ENCODE peak calls at places on chromosomes 3 and 15, in eight cellular contexts. C is suprapubic skin, N is cardiac muscle cell, P is IMR-90, I is right lobe of liver, E is hepatocyte, T is tibial nerve, V is HCT116. K is an unnamed sample. For H3K36me3, the result is how much of the 10 kb centered on the place peaks cover.

GRCh38 chr3:114152519-114153151 is 26.2 kb downstream of the DRD3 start:
- DNase-seq in C (peak), N (peak), P (peak), I (peak), E (peak), T (peak), V (peak), K (peak)

GRCh38 chr15:98382139-98382538 is 266.2 kb upstream of the IGF1R start:
- DNase-seq in C (no peak), N (no peak), P (no peak), I (no peak), E (no peak), T (no peak), V (no peak), K (no peak)

GRCh38 chr3:36362973-36363372 is 17.3 kb upstream of the STAC start:
- DNase-seq in C (no peak), N (no peak), P (peak), I (no peak), E (peak), T (no peak), V (peak), K (peak)

GRCh38 chr3:14605744-14606143 is 45.8 kb upstream of the CCDC174 start:
- DNase-seq in C (no peak), N (no peak), P (no peak), I (no peak), E (no peak), T (no peak), V (no peak), K (no peak)

GRCh38 chr3:189270248-189270832 is 98.6 kb downstream of the TPRG1 start:
- DNase-seq in C (peak), N (peak), P (peak), I (peak), E (peak), T (no peak), V (peak), K (peak)

GRCh38 chr3:188299068-188299467 is 145.1 kb downstream of the LPP start:
- DNase-seq in C (no peak), N (no peak), P (no peak), I (no peak), E (no peak), T (no peak), V (no peak), K (no peak)

GRCh38 chr15:74901612-74902063 is 5.0 kb downstream of the FAM219B start:
- DNase-seq in C (no peak), N (peak), P (peak), I (no peak), E (peak), T (peak), V (no peak), K (peak)

GRCh38 chr15:74317820-74318375 is 49.5 kb downstream of the CYP11A1 start:
- DNase-seq in C (no peak), N (no peak), P (peak), I (peak), E (peak), T (peak), V (no peak), K (peak)

DNA sequence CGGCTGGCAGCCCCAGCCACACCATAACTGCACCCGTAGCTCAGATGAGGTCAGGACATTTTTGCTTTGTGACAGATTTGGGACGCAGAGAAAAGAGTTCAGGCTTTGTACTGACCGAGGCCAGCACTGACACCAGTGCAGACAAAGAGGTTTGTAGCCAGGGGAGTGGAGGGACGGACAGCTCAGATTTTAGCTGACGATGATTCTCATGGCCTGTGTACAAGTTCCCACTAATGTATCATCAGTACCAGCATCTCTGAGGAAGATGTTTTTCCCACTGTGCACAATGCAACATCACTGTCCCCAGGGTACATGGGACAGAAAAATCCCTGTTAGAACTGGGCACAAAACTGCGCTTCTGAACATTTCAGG is 112.7 kb downstream of the SLCO3A1 start:
- DNase-seq in C (no peak), N (no peak), P (no peak), I (no peak), E (no peak), T (no peak), V (no peak), K (no peak)
- H3K27ac ChIP-seq in C (no peak), N (no peak), P (no peak), I (no peak), E (no peak), T (no peak), V (no peak), K (no peak)

GRCh38 chr3:149955449-149955848 is 15.2 kb downstream of the PFN2 start:
- DNase-seq in C (no peak), N (no peak), P (no peak), I (no peak), E (no peak), T (no peak), V (no peak), K (no peak)

GRCh38 chr3:149954812-149955211 is 15.9 kb downstream of the PFN2 start:
- DNase-seq in C (no peak), N (no peak), P (no peak), I (no peak), E (no peak), T (no peak), V (no peak), K (no peak)

GRCh38 chr3:149957352-149958140 is 13.1 kb downstream of the PFN2 start:
- DNase-seq in C (no peak), N (no peak), P (no peak), I (no peak), E (no peak), T (no peak), V (no peak), K (no peak)

GRCh38 chr3:149959443-149959842 is 11.3 kb downstream of the PFN2 start:
- DNase-seq in C (no peak), N (no peak), P (peak), I (no peak), E (no peak), T (no peak), V (no peak), K (no peak)

DNA sequence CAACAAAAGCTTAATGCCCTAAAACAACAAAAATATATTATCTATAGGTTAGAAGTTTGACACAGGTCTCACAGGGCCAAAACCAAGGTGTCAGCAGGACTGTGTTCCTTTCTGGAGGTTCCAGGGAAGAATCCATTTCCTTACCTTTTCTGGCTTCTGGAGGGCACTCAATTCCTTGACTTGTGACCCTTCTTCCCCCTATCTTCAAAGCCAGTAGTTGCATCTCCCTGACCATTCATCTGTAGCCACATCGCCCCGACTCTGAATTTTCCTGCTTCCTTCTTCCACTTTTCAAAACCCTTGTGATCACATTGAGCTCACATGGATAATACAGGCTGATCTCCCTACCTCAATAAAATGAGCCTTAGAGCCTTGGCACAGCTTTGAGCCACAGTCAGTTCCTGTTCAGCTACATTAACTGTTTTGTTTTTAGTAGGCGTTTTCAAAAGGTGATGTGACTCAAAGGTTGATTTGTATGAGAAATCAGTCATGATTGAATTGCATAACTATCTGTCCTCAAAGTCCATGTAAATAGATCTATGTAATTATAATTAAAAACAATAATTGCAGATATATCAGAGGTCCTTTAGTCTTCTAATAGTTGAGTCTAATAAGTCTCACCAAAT is 12.4 kb downstream of the PFN2 start:
- DNase-seq in C (no peak), N (no peak), P (no peak), I (no peak), E (no peak), T (no peak), V (no peak), K (no peak)
- H3K4me3 ChIP-seq in C (no peak), N (no peak), P (no peak), I (no peak), E (no peak), T (no peak), V (no peak), K (no peak)

DNA sequence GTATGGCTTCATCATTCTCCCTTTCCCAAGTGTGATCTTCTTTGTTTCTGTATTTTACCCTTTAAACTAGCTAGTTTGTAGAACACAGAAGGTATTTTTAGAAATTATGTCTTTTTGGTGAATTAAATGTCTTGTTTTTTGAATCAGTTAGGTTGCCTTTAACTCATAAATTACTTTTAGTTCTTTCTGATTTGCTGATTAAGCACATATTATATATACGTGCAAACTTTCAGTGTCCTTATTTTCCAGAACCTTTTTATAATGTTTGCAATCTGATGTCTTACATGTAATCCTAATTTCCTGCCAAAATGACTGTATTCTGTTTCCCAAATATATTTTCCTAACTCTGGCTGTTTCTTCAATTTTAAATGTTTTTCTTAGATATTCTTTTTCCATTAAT is 51.7 kb downstream of the CHD2 start:
- DNase-seq in C (no peak), N (no peak), P (no peak), I (no peak), E (no peak), T (no peak), V (no peak), K (no peak)
- H3K36me3 ChIP-seq in C (half or more), N (half or more), P (half or more), I (half or more), E (under half), T (under half), V (half or more), K (half or more)

DNA sequence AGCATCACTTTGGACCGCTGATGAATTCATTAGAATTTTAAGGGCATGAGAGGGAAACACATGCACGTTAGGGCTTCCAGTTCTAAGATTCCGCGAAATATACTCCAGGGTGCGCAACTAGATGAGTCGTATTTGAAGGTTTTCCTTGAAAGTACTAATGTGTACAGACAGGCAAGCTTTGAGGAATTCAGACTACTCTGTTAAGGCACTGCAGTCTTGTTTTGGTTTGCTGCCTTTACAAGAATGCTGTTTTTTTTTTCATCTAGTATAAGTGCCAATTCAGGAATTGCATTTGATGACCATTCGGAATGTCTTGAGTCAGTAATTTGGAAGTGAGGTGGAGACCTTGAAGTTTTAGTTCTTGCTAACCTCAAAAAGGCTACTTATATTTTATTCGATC is 19.1 kb downstream of the TRNT1 start:
- DNase-seq in C (no peak), N (no peak), P (peak), I (no peak), E (no peak), T (no peak), V (no peak), K (no peak)
- H3K27ac ChIP-seq in C (no peak), N (no peak), P (no peak), I (no peak), E (no peak), T (no peak), V (no peak), K (no peak)

K was measured in SJSA1.